ENCODE peak calls at places on chromosomes 4 and X, in seven cellular contexts. One of them, this sample, is unnamed.

GRCh38 chr4:145808021-145808650 is 128.2 kb downstream of the C4orf51 start:
- DNase-seq in A549: peak; percentile 87
- DNase-seq in adrenal gland: peak; percentile 22
- DNase-seq in ovary: no peak
- DNase-seq in thyroid gland: no peak
- DNase-seq in stomach: no peak
- DNase-seq in Peyer's patch: peak; percentile 50
- DNase-seq in this sample: no peak

GRCh38 chr4:110196206-110196870 is 2.1 kb downstream of the ELOVL6 start:
- DNase-seq in A549: peak; percentile 45
- DNase-seq in adrenal gland: peak; percentile 34
- DNase-seq in ovary: peak; percentile 70
- DNase-seq in thyroid gland: peak; percentile 48
- DNase-seq in stomach: peak; percentile 45
- DNase-seq in Peyer's patch: peak; percentile 67
- DNase-seq in this sample: peak; percentile 22

GRCh38 chr4:153645183-153645582 is 38.9 kb upstream of the TLR2 start:
- DNase-seq in A549: no peak
- DNase-seq in adrenal gland: no peak
- DNase-seq in ovary: no peak
- DNase-seq in thyroid gland: no peak
- DNase-seq in stomach: no peak
- DNase-seq in Peyer's patch: no peak
- DNase-seq in this sample: no peak

GRCh38 chrX:74613350-74614192 is 853 bp downstream of the RLIM start:
- DNase-seq in A549: peak; percentile 44
- DNase-seq in adrenal gland: no peak
- DNase-seq in ovary: peak; percentile 20
- DNase-seq in thyroid gland: peak; percentile 10
- DNase-seq in stomach: peak; percentile 26
- DNase-seq in Peyer's patch: peak; percentile 48
- DNase-seq in this sample: peak; percentile 4

GRCh38 chr4:53505947-53506346 is 85.3 kb downstream of the LNX1 start:
- DNase-seq in A549: no peak
- DNase-seq in adrenal gland: no peak
- DNase-seq in ovary: no peak
- DNase-seq in thyroid gland: no peak
- DNase-seq in stomach: no peak
- DNase-seq in Peyer's patch: no peak
- DNase-seq in this sample: no peak

GRCh38 chr4:104616401-104616820 is 121.7 kb upstream of the CXXC4 start:
- DNase-seq in A549: no peak
- DNase-seq in adrenal gland: peak; percentile 14
- DNase-seq in ovary: no peak
- DNase-seq in thyroid gland: peak; percentile 68
- DNase-seq in stomach: no peak
- DNase-seq in Peyer's patch: no peak
- DNase-seq in this sample: no peak

GRCh38 chr4:106763044-106763443 is 273.1 kb downstream of the DKK2 start:
- DNase-seq in A549: no peak
- DNase-seq in adrenal gland: no peak
- DNase-seq in ovary: no peak
- DNase-seq in thyroid gland: no peak
- DNase-seq in stomach: no peak
- DNase-seq in Peyer's patch: no peak
- DNase-seq in this sample: no peak

GRCh38 chrX:109886122-109886761 is 116.7 kb upstream of the TMEM164 start:
- DNase-seq in A549: peak; percentile 57
- DNase-seq in adrenal gland: peak; percentile 52
- DNase-seq in ovary: no peak
- DNase-seq in thyroid gland: peak; percentile 17
- DNase-seq in stomach: peak; percentile 52
- DNase-seq in Peyer's patch: peak; percentile 65
- DNase-seq in this sample: no peak

GRCh38 chr4:5963611-5964010 is 54.6 kb downstream of the C4orf50 start:
- DNase-seq in A549: no peak
- DNase-seq in adrenal gland: no peak
- DNase-seq in ovary: no peak
- DNase-seq in thyroid gland: no peak
- DNase-seq in stomach: no peak
- DNase-seq in Peyer's patch: peak; percentile 8
- DNase-seq in this sample: no peak

GRCh38 chr4:107838763-107839162 is 14.0 kb downstream of the SGMS2 start:
- DNase-seq in A549: no peak
- DNase-seq in adrenal gland: no peak
- DNase-seq in ovary: no peak
- DNase-seq in thyroid gland: no peak
- DNase-seq in stomach: no peak
- DNase-seq in Peyer's patch: no peak
- DNase-seq in this sample: no peak

GRCh38 chrX:118530537-118530936 is 34.9 kb downstream of the DOCK11 start:
- DNase-seq in A549: no peak
- DNase-seq in adrenal gland: no peak
- DNase-seq in ovary: no peak
- DNase-seq in thyroid gland: no peak
- DNase-seq in stomach: no peak
- DNase-seq in Peyer's patch: no peak
- DNase-seq in this sample: no peak

GRCh38 chr4:68469482-68469881 is 22.2 kb downstream of the TMPRSS11E start:
- DNase-seq in A549: no peak
- DNase-seq in adrenal gland: no peak
- DNase-seq in ovary: no peak
- DNase-seq in thyroid gland: no peak
- DNase-seq in stomach: no peak
- DNase-seq in Peyer's patch: no peak
- DNase-seq in this sample: no peak

GRCh38 chr4:83342476-83342875 is 7.8 kb upstream of the HPSE start:
- DNase-seq in A549: no peak
- DNase-seq in adrenal gland: no peak
- DNase-seq in ovary: no peak
- DNase-seq in thyroid gland: no peak
- DNase-seq in stomach: no peak
- DNase-seq in Peyer's patch: no peak
- DNase-seq in this sample: no peak

GRCh38 chr4:159227984-159228383 is 125.1 kb downstream of the RAPGEF2 start:
- DNase-seq in A549: peak; percentile 30
- DNase-seq in adrenal gland: peak; percentile 90
- DNase-seq in ovary: peak; percentile 58
- DNase-seq in thyroid gland: peak; percentile 91
- DNase-seq in stomach: peak; percentile 80
- DNase-seq in Peyer's patch: peak; percentile 80
- DNase-seq in this sample: no peak

GRCh38 chr4:25313194-25313895 is 771 bp downstream of the ZCCHC4 start:
- DNase-seq in A549: no peak
- DNase-seq in adrenal gland: no peak
- DNase-seq in ovary: no peak
- DNase-seq in thyroid gland: no peak
- DNase-seq in stomach: no peak
- DNase-seq in Peyer's patch: no peak
- DNase-seq in this sample: no peak

GRCh38 chr4:83074086-83074704 is 39.2 kb downstream of the COPS4 start:
- DNase-seq in A549: peak; percentile 81
- DNase-seq in adrenal gland: peak; percentile 30
- DNase-seq in ovary: no peak
- DNase-seq in thyroid gland: no peak
- DNase-seq in stomach: no peak
- DNase-seq in Peyer's patch: peak; percentile 68
- DNase-seq in this sample: peak; percentile 26

GRCh38 chr4:102600689-102601088 is 99.5 kb downstream of the NFKB1 start:
- DNase-seq in A549: no peak
- DNase-seq in adrenal gland: no peak
- DNase-seq in ovary: no peak
- DNase-seq in thyroid gland: no peak
- DNase-seq in stomach: no peak
- DNase-seq in Peyer's patch: no peak
- DNase-seq in this sample: no peak

GRCh38 chrX:39773923-39774803 is 323.6 kb downstream of the BCOR start:
- DNase-seq in A549: no peak
- DNase-seq in adrenal gland: no peak
- DNase-seq in ovary: no peak
- DNase-seq in thyroid gland: peak; percentile 28
- DNase-seq in stomach: no peak
- DNase-seq in Peyer's patch: no peak
- DNase-seq in this sample: no peak

GRCh38 chrX:47662144-47662657 is 3.2 kb upstream of the UXT start:
- DNase-seq in A549: peak; percentile 49
- DNase-seq in adrenal gland: no peak
- DNase-seq in ovary: no peak
- DNase-seq in thyroid gland: no peak
- DNase-seq in stomach: no peak
- DNase-seq in Peyer's patch: no peak
- DNase-seq in this sample: no peak

GRCh38 chrX:51892921-51893745 is at the start of gene MAGED1:
- DNase-seq in A549: peak; percentile 96
- DNase-seq in adrenal gland: peak; percentile 92
- DNase-seq in ovary: peak; percentile 93
- DNase-seq in thyroid gland: peak; percentile 92
- DNase-seq in stomach: peak; percentile 89
- DNase-seq in Peyer's patch: peak; percentile 91
- DNase-seq in this sample: peak; percentile 29

GRCh38 chrX:51891821-51892551 is 1.4 kb upstream of the MAGED1 start:
- DNase-seq in A549: no peak
- DNase-seq in adrenal gland: peak; percentile 63
- DNase-seq in ovary: no peak
- DNase-seq in thyroid gland: no peak
- DNase-seq in stomach: no peak
- DNase-seq in Peyer's patch: no peak
- DNase-seq in this sample: no peak

GRCh38 chrX:51896626-51897025 is 3.2 kb downstream of the MAGED1 start:
- DNase-seq in A549: no peak
- DNase-seq in adrenal gland: no peak
- DNase-seq in ovary: no peak
- DNase-seq in thyroid gland: no peak
- DNase-seq in stomach: no peak
- DNase-seq in Peyer's patch: no peak
- DNase-seq in this sample: no peak

GRCh38 chrX:51893931-51894696 is 691 bp downstream of the MAGED1 start:
- DNase-seq in A549: peak; percentile 7
- DNase-seq in adrenal gland: peak; percentile 22
- DNase-seq in ovary: peak; percentile 60
- DNase-seq in thyroid gland: peak; percentile 54
- DNase-seq in stomach: no peak
- DNase-seq in Peyer's patch: no peak
- DNase-seq in this sample: no peak

GRCh38 chrX:51894697-51895336 is 1.4 kb downstream of the MAGED1 start:
- DNase-seq in A549: no peak
- DNase-seq in adrenal gland: peak; percentile 53
- DNase-seq in ovary: peak; percentile 33
- DNase-seq in thyroid gland: peak; percentile 37
- DNase-seq in stomach: no peak
- DNase-seq in Peyer's patch: no peak
- DNase-seq in this sample: no peak
- TF ChIP-seq POLR2A in A549: no peak
- TF ChIP-seq POLR2A in adrenal gland: no peak
- TF ChIP-seq POLR2A in ovary: no peak
- TF ChIP-seq POLR2A in thyroid gland: no peak
- TF ChIP-seq POLR2A in stomach: no peak
- TF ChIP-seq POLR2A in Peyer's patch: no peak
- TF ChIP-seq POLR2A in this sample: peak; percentile 30

DNA sequence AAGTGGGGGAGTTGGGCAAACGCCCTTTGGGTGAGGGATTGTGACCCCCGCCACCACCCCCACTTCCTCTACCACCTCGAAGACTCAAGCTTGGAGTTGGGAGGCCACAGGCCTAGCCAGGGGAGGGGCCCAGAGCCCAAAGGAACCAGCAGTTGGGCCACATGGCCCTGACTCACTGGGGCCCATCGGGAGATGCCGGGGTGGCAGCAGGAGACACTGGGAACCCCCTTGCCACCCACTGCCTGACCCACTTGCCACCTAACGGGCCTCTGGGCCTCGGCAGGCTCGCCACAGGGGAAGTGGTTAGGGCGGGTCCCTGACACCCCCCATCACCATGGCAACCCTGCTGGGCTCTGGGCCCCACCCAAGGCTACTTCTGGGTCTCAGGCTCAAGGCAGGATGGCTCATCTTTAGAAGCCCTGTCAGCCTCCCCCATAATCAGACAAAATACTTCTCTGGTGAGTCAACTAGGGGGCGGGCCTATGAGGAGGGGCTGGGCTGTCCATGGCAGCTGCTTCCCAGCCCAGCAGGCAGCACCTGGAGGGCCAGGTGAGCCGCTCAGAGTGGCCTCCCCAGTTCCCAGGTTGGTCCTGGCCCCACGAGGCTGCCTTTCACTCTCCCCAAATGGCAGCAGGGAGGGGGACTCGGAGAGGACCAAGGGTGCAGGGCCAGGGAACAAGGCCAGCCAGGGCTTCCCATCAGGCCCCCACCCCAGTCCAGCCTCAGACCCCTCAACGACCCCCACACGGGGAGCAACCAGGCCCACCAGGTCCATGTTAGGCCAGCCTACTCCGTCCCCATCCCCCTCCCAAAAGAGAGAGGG is 5.6 kb downstream of the FLNA start:
- DNase-seq in A549: peak; percentile 87
- DNase-seq in adrenal gland: peak; percentile 91
- DNase-seq in ovary: peak; percentile 81
- DNase-seq in thyroid gland: peak; percentile 76
- DNase-seq in stomach: peak; percentile 61
- DNase-seq in Peyer's patch: peak; percentile 93
- DNase-seq in this sample: no peak
- TF ChIP-seq POLR2A in A549: peak; percentile 11
- TF ChIP-seq POLR2A in adrenal gland: no peak
- TF ChIP-seq POLR2A in ovary: peak; percentile 13
- TF ChIP-seq POLR2A in thyroid gland: peak; percentile 37
- TF ChIP-seq POLR2A in stomach: no peak
- TF ChIP-seq POLR2A in Peyer's patch: no peak
- TF ChIP-seq POLR2A in this sample: peak; percentile 52

GRCh38 chr4:183905081-183905592 is at the start of gene STOX2:
- DNase-seq in A549: peak; percentile 71
- DNase-seq in adrenal gland: peak; percentile 86
- DNase-seq in ovary: peak; percentile 76
- DNase-seq in thyroid gland: peak; percentile 83
- DNase-seq in stomach: peak; percentile 88
- DNase-seq in Peyer's patch: peak; percentile 69
- DNase-seq in this sample: no peak
- TF ChIP-seq POLR2A in A549: peak; percentile 68
- TF ChIP-seq POLR2A in adrenal gland: no peak
- TF ChIP-seq POLR2A in ovary: no peak
- TF ChIP-seq POLR2A in thyroid gland: peak; percentile 73
- TF ChIP-seq POLR2A in stomach: no peak
- TF ChIP-seq POLR2A in Peyer's patch: no peak
- TF ChIP-seq POLR2A in this sample: no peak

DNA sequence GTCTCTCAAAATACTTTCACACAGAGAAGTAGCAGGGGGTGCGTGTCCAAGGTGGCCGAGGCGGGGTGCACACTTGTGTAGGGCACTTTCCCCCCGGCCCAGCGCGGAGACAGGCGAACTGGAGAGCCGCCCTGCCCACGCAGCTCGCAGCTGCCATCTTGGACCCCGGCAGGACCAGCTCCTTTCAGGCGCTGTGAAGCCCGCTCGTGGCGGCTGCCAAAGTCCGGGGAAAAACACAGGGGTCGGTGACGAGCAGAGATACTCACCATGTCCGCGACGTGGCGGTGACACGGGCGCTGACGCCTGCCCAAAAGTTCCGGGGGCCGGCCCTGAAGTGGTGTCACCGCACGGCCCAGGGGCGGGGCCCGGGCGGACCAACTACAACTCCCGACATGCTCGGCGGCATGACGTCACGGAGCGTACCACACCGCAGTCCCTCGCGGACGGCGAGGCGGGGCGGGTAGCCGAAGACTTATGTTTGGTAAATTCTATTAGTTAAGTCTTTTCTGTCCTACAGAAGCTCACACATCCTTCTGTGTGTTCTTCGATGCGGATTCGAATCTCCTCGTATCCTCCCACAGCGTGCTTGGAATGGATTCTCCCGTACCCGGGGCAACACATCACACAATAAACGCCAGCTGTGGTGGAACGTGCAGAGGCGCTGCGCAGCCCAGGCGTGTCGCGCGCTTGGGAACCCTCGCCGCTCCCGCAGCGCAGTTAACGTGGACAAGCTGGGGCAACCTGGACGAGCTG is at the start of gene UFSP2:
- DNase-seq in A549: peak; percentile 87
- DNase-seq in adrenal gland: peak; percentile 92
- DNase-seq in ovary: peak; percentile 91
- DNase-seq in thyroid gland: peak; percentile 86
- DNase-seq in stomach: peak; percentile 92
- DNase-seq in Peyer's patch: peak; percentile 96
- DNase-seq in this sample: peak; percentile 77
- TF ChIP-seq POLR2A in A549: peak; percentile 51
- TF ChIP-seq POLR2A in adrenal gland: peak; percentile 31
- TF ChIP-seq POLR2A in ovary: peak; percentile 89
- TF ChIP-seq POLR2A in thyroid gland: peak; percentile 79
- TF ChIP-seq POLR2A in stomach: no peak
- TF ChIP-seq POLR2A in Peyer's patch: peak; percentile 56
- TF ChIP-seq POLR2A in this sample: no peak

This sample was measured in GM12892.